ENCODE peak calls at places on chromosomes 6 and 20, in four cellular contexts. Z is activated CD4-positive, alpha-beta T cell treated with anti-CD3 and anti-CD28 coated beads, Interleukin-2, amount 50 U/mL, for 1 hour; H is left ventricle myocardium inferior; T is H7. B is an unnamed sample.

GRCh38 chr6:38604700-38605099 is 35.0 kb downstream of the BTBD9 start:
- DNase-seq in Z (no peak), T (no peak), H (no peak), B (no peak)

GRCh38 chr6:138546733-138547185 is 47.5 kb upstream of the NHSL1 start:
- DNase-seq in H (no peak), T (no peak), Z (no peak), B (no peak)

GRCh38 chr20:37571033-37571432 is 43.4 kb upstream of the BLCAP start:
- DNase-seq in T (no peak), Z (no peak), H (no peak), B (no peak)

GRCh38 chr6:111725446-111726112 is 119.9 kb upstream of the TRAF3IP2 start:
- DNase-seq in T (no peak), Z (no peak), H (no peak), B (no peak)

GRCh38 chr6:137361701-137362100 is 132.5 kb downstream of the OLIG3 start:
- DNase-seq in Z (no peak), T (no peak), H (no peak), B (no peak)

GRCh38 chr6:3912366-3913076 is 63.3 kb downstream of the FAM50B start:
- DNase-seq in Z (no peak), H (no peak), T (no peak), B (no peak)

GRCh38 chr20:53834044-53834442 is 236.4 kb downstream of the BCAS1 start:
- DNase-seq in H (no peak), T (no peak), Z (no peak), B (no peak)

GRCh38 chr6:40308533-40309306 is 278.4 kb downstream of the LRFN2 start:
- DNase-seq in H (peak), Z (peak), T (peak), B (peak)

GRCh38 chr6:39776581-39776980 is 15.6 kb upstream of the DAAM2 start:
- DNase-seq in Z (no peak), T (no peak), H (no peak), B (no peak)

GRCh38 chr20:63932606-63933160 is 23.5 kb downstream of the UCKL1 start:
- DNase-seq in Z (no peak), T (peak), H (no peak), B (no peak)

GRCh38 chr6:3320238-3320637 is 61.5 kb downstream of the PSMG4 start:
- DNase-seq in Z (no peak), T (no peak), H (no peak), B (no peak)

GRCh38 chr6:4271761-4272505 is 136.6 kb upstream of the ECI2 start:
- DNase-seq in H (no peak), T (no peak), Z (no peak), B (no peak)

GRCh38 chr20:17768267-17768666 is 68.5 kb downstream of the BANF2 start:
- DNase-seq in H (no peak), Z (no peak), T (no peak), B (no peak)

GRCh38 chr20:1420066-1420465 is 27.2 kb upstream of the FKBP1A start:
- DNase-seq in H (no peak), T (no peak), Z (no peak), B (no peak)

GRCh38 chr20:5844063-5844681 is 94.0 kb downstream of the SHLD1 start:
- DNase-seq in Z (no peak), T (no peak), H (no peak), B (no peak)

GRCh38 chr6:33319939-33320314 is 2.4 kb upstream of the ZBTB22 start:
- DNase-seq in T (no peak), Z (no peak), H (no peak), B (no peak)

GRCh38 chr6:26028753-26029569 is 58.3 kb upstream of the HFE start:
- DNase-seq in T (no peak), Z (no peak), H (no peak), B (no peak)

B was measured in tibial nerve.